ENCODE peak calls at places on chromosomes 16 and 17, in seven cellular contexts. N is neural progenitor cell; M is A549; E is activated CD8-positive, alpha-beta T cell treated with anti-CD3 and anti-CD28 coated beads for 36 hours; T is GM12865; J is PC-3; W is upper lobe of right lung. K is an unnamed sample.
A peak's percentile ranks its signal among the peaks of the same experiment; 100 is the strongest.

GRCh38 chr16:9854665-9855064 is 327.6 kb downstream of the GRIN2A start:
- DNase-seq in J (peak; percentile 63), N (no peak), T (no peak), E (no peak), W (no peak), M (no peak), K (no peak)

GRCh38 chr17:44916781-44917241 is 1.5 kb upstream of the GFAP start:
- DNase-seq in N (no peak), E (no peak), M (no peak), T (no peak), W (peak; percentile 66), J (peak; percentile 75), K (peak; percentile 81)

GRCh38 chr16:17747357-17747756 is 276.6 kb upstream of the XYLT1 start:
- DNase-seq in M (no peak), J (no peak), W (no peak), T (no peak), E (no peak), N (no peak), K (no peak)

GRCh38 chr17:14604920-14605599 is 304.2 kb downstream of the HS3ST3B1 start:
- DNase-seq in W (no peak), T (no peak), M (no peak), N (no peak), J (no peak), E (peak; percentile 7), K (no peak)

GRCh38 chr17:83155128-83156081 is 76.0 kb downstream of the METRNL start:
- DNase-seq in T (no peak), M (no peak), W (peak; percentile 66), N (no peak), J (no peak), E (peak; percentile 54), K (peak; percentile 23)

GRCh38 chr16:84266451-84266850 is 26.6 kb upstream of the KCNG4 start:
- DNase-seq in N (peak; percentile 85), E (peak; percentile 55), M (peak; percentile 74), T (peak; percentile 63), W (no peak), J (peak; percentile 51), K (peak; percentile 67)

GRCh38 chr17:319266-319665 is 33.3 kb downstream of the RPH3AL start:
- DNase-seq in M (no peak), N (no peak), E (no peak), T (no peak), J (no peak), W (peak; percentile 48), K (no peak)

GRCh38 chr17:29778936-29779811 is 150.9 kb downstream of the SSH2 start:
- DNase-seq in T (peak; percentile 80), W (peak; percentile 73), E (peak; percentile 93), N (peak; percentile 56), M (peak; percentile 84), J (peak; percentile 56), K (peak; percentile 54)

GRCh38 chr17:57385975-57386374 is 129.7 kb downstream of the MSI2 start:
- DNase-seq in T (no peak), M (no peak), W (no peak), E (no peak), J (no peak), N (no peak), K (no peak)

GRCh38 chr16:58471209-58471975 is 28.6 kb upstream of the NDRG4 start:
- DNase-seq in W (no peak), M (no peak), N (no peak), T (no peak), J (no peak), E (no peak), K (no peak)

GRCh38 chr17:29555840-29556239 is 11.0 kb downstream of the ABHD15 start:
- DNase-seq in M (peak; percentile 43), W (no peak), J (no peak), E (no peak), T (no peak), N (no peak), K (no peak)

GRCh38 chr16:28317040-28317880 is 24.9 kb downstream of the SBK1 start:
- DNase-seq in J (peak; percentile 52), M (peak; percentile 57), E (peak; percentile 91), W (peak; percentile 80), N (peak; percentile 76), T (peak; percentile 60), K (peak; percentile 52)

GRCh38 chr16:1781758-1782407 is 488 bp downstream of the SPSB3 start:
- DNase-seq in W (no peak), T (peak; percentile 42), N (peak; percentile 53), E (peak; percentile 48), J (no peak), M (peak; percentile 35), K (no peak)

GRCh38 chr17:46072998-46073397 is 73.9 kb downstream of the STH start:
- DNase-seq in T (no peak), M (peak; percentile 23), J (peak; percentile 60), E (no peak), N (no peak), W (no peak), K (no peak)

GRCh38 chr17:38731526-38732294 is 1.6 kb downstream of the CISD3 start:
- DNase-seq in N (no peak), W (no peak), M (no peak), E (no peak), T (no peak), J (no peak), K (no peak)

GRCh38 chr17:6712058-6712853 is 913 bp downstream of the SLC13A5 start:
- DNase-seq in J (no peak), E (no peak), W (no peak), N (peak; percentile 73), M (no peak), T (no peak), K (peak; percentile 28)

GRCh38 chr16:12721841-12722467 is 81.7 kb downstream of the CPPED1 start:
- DNase-seq in T (no peak), E (no peak), M (no peak), W (no peak), J (no peak), N (no peak), K (no peak)

GRCh38 chr16:67892899-67893790 is at the start of gene PSKH1:
- DNase-seq in N (peak; percentile 98), T (peak; percentile 96), E (peak; percentile 97), J (peak; percentile 92), W (peak; percentile 99), M (peak; percentile 99), K (peak; percentile 96)

GRCh38 chr16:67888311-67888710 is 3.6 kb downstream of the NRN1L start:
- DNase-seq in W (no peak), N (peak; percentile 76), T (no peak), J (no peak), E (no peak), M (no peak), K (no peak)

GRCh38 chr16:67897231-67897630 is 4.2 kb downstream of the PSKH1 start:
- DNase-seq in E (no peak), N (no peak), W (no peak), M (no peak), J (no peak), T (no peak), K (no peak)

GRCh38 chr16:67893791-67894399 is 841 bp downstream of the PSKH1 start:
- DNase-seq in J (no peak), M (no peak), N (peak; percentile 48), W (no peak), T (peak; percentile 37), E (no peak), K (peak; percentile 14)

GRCh38 chr16:67892375-67892774 is 679 bp upstream of the PSKH1 start:
- DNase-seq in N (no peak), W (no peak), M (no peak), E (no peak), T (no peak), J (no peak), K (no peak)
- TF ChIP-seq CTCF in N (no peak), W (no peak), M (no peak), E (no peak), T (no peak), J (no peak), K (no peak)

GRCh38 chr17:81907219-81908145 is 3.7 kb downstream of the PCYT2 start:
- DNase-seq in W (no peak), M (no peak), J (no peak), N (no peak), E (no peak), T (no peak), K (no peak)
- TF ChIP-seq CTCF in W (no peak), M (no peak), J (peak; percentile 37), N (peak; percentile 4), E (no peak), T (no peak), K (no peak)

GRCh38 chr17:31126318-31126717 is 31.5 kb downstream of the NF1 start:
- DNase-seq in J (no peak), E (no peak), M (no peak), W (no peak), T (no peak), N (no peak), K (no peak)

GRCh38 chr17:31128241-31128640 is 33.5 kb downstream of the NF1 start:
- DNase-seq in N (no peak), E (no peak), T (no peak), J (no peak), W (no peak), M (no peak), K (no peak)

GRCh38 chr17:31122746-31123145 is 28.0 kb downstream of the NF1 start:
- DNase-seq in E (no peak), J (no peak), T (no peak), M (no peak), N (no peak), W (no peak), K (no peak)
- TF ChIP-seq CTCF in E (no peak), J (no peak), T (no peak), M (no peak), N (no peak), W (no peak), K (no peak)

GRCh38 chr16:56715128-56715527 is 14.8 kb upstream of the NUP93 start:
- DNase-seq in N (no peak), J (no peak), W (no peak), E (no peak), T (no peak), M (no peak), K (no peak)
- TF ChIP-seq CTCF in N (no peak), J (no peak), W (no peak), E (no peak), T (no peak), M (no peak), K (no peak)

K was measured in MCF 10A.